ENCODE peak calls at places on chromosomes 1 and 21, in ten cellular contexts. One of them, this sample, is unnamed.

GRCh38 chr1:169484683-169485426 is 889 bp downstream of the SLC19A2 start:
- DNase-seq in AML-193: peak; percentile 27
- DNase-seq in activated CD8-positive, alpha-beta memory T cell treated with anti-CD3 and anti-CD28 coated beads for 1 hour: peak; percentile 11
- DNase-seq in kidney tubule cell: peak; percentile 58
- DNase-seq in NCI-H1092: peak; percentile 52
- DNase-seq in T-helper 22 cell: no peak
- DNase-seq in colonic mucosa: peak; percentile 61
- DNase-seq in endodermal cell: no peak
- DNase-seq in stimulated activated CD8-positive, alpha-beta memory T cell treated with anti-CD3 and anti-CD28 coated beads, Interleukin-15, amount 100 ng/mL, for 1 hour: no peak
- DNase-seq in foreskin fibroblast: peak; percentile 82
- DNase-seq in this sample: no peak

GRCh38 chr1:10380594-10381275 is 18.1 kb upstream of the PGD start:
- DNase-seq in kidney tubule cell: peak; percentile 73
- DNase-seq in NCI-H1092: no peak
- DNase-seq in colonic mucosa: no peak
- DNase-seq in T-helper 22 cell: no peak
- DNase-seq in endodermal cell: no peak
- DNase-seq in AML-193: no peak
- DNase-seq in foreskin fibroblast: peak; percentile 89
- DNase-seq in activated CD8-positive, alpha-beta memory T cell treated with anti-CD3 and anti-CD28 coated beads for 1 hour: no peak
- DNase-seq in stimulated activated CD8-positive, alpha-beta memory T cell treated with anti-CD3 and anti-CD28 coated beads, Interleukin-15, amount 100 ng/mL, for 1 hour: no peak
- DNase-seq in this sample: no peak

GRCh38 chr1:171902527-171902926 is 61.2 kb downstream of the DNM3 start:
- DNase-seq in endodermal cell: no peak
- DNase-seq in NCI-H1092: no peak
- DNase-seq in activated CD8-positive, alpha-beta memory T cell treated with anti-CD3 and anti-CD28 coated beads for 1 hour: no peak
- DNase-seq in AML-193: no peak
- DNase-seq in foreskin fibroblast: no peak
- DNase-seq in kidney tubule cell: no peak
- DNase-seq in colonic mucosa: no peak
- DNase-seq in T-helper 22 cell: no peak
- DNase-seq in stimulated activated CD8-positive, alpha-beta memory T cell treated with anti-CD3 and anti-CD28 coated beads, Interleukin-15, amount 100 ng/mL, for 1 hour: no peak
- DNase-seq in this sample: no peak

GRCh38 chr1:5746611-5747427 is 245.4 kb downstream of the NPHP4 start:
- DNase-seq in stimulated activated CD8-positive, alpha-beta memory T cell treated with anti-CD3 and anti-CD28 coated beads, Interleukin-15, amount 100 ng/mL, for 1 hour: no peak
- DNase-seq in AML-193: no peak
- DNase-seq in NCI-H1092: no peak
- DNase-seq in endodermal cell: peak; percentile 48
- DNase-seq in foreskin fibroblast: no peak
- DNase-seq in colonic mucosa: no peak
- DNase-seq in kidney tubule cell: no peak
- DNase-seq in T-helper 22 cell: no peak
- DNase-seq in activated CD8-positive, alpha-beta memory T cell treated with anti-CD3 and anti-CD28 coated beads for 1 hour: no peak
- DNase-seq in this sample: no peak

GRCh38 chr1:156583821-156584622 is 4.5 kb downstream of the TTC24 start:
- DNase-seq in activated CD8-positive, alpha-beta memory T cell treated with anti-CD3 and anti-CD28 coated beads for 1 hour: peak; percentile 60
- DNase-seq in NCI-H1092: peak; percentile 73
- DNase-seq in stimulated activated CD8-positive, alpha-beta memory T cell treated with anti-CD3 and anti-CD28 coated beads, Interleukin-15, amount 100 ng/mL, for 1 hour: peak; percentile 71
- DNase-seq in endodermal cell: peak; percentile 93
- DNase-seq in colonic mucosa: peak; percentile 84
- DNase-seq in AML-193: peak; percentile 79
- DNase-seq in T-helper 22 cell: peak; percentile 35
- DNase-seq in foreskin fibroblast: peak; percentile 90
- DNase-seq in kidney tubule cell: peak; percentile 80
- DNase-seq in this sample: peak; percentile 83

GRCh38 chr1:41461790-41462679 is 22.4 kb downstream of the EDN2 start:
- DNase-seq in AML-193: no peak
- DNase-seq in stimulated activated CD8-positive, alpha-beta memory T cell treated with anti-CD3 and anti-CD28 coated beads, Interleukin-15, amount 100 ng/mL, for 1 hour: no peak
- DNase-seq in kidney tubule cell: no peak
- DNase-seq in T-helper 22 cell: no peak
- DNase-seq in foreskin fibroblast: peak; percentile 15
- DNase-seq in colonic mucosa: peak; percentile 45
- DNase-seq in endodermal cell: no peak
- DNase-seq in activated CD8-positive, alpha-beta memory T cell treated with anti-CD3 and anti-CD28 coated beads for 1 hour: no peak
- DNase-seq in NCI-H1092: no peak
- DNase-seq in this sample: no peak

GRCh38 chr1:40078512-40079333 is 18.3 kb downstream of the PPT1 start:
- DNase-seq in kidney tubule cell: peak; percentile 70
- DNase-seq in NCI-H1092: peak; percentile 78
- DNase-seq in colonic mucosa: peak; percentile 64
- DNase-seq in foreskin fibroblast: peak; percentile 72
- DNase-seq in AML-193: peak; percentile 61
- DNase-seq in activated CD8-positive, alpha-beta memory T cell treated with anti-CD3 and anti-CD28 coated beads for 1 hour: no peak
- DNase-seq in T-helper 22 cell: no peak
- DNase-seq in endodermal cell: peak; percentile 90
- DNase-seq in stimulated activated CD8-positive, alpha-beta memory T cell treated with anti-CD3 and anti-CD28 coated beads, Interleukin-15, amount 100 ng/mL, for 1 hour: peak; percentile 31
- DNase-seq in this sample: peak; percentile 44

GRCh38 chr1:32981003-32981909 is 16.6 kb upstream of the RNF19B start:
- DNase-seq in activated CD8-positive, alpha-beta memory T cell treated with anti-CD3 and anti-CD28 coated beads for 1 hour: peak; percentile 28
- DNase-seq in endodermal cell: no peak
- DNase-seq in foreskin fibroblast: peak; percentile 69
- DNase-seq in stimulated activated CD8-positive, alpha-beta memory T cell treated with anti-CD3 and anti-CD28 coated beads, Interleukin-15, amount 100 ng/mL, for 1 hour: peak; percentile 27
- DNase-seq in T-helper 22 cell: peak; percentile 61
- DNase-seq in colonic mucosa: peak; percentile 77
- DNase-seq in NCI-H1092: no peak
- DNase-seq in kidney tubule cell: peak; percentile 99
- DNase-seq in AML-193: peak; percentile 97
- DNase-seq in this sample: peak; percentile 80

GRCh38 chr1:11059166-11059989 is 440 bp downstream of the SRM start:
- DNase-seq in T-helper 22 cell: no peak
- DNase-seq in endodermal cell: no peak
- DNase-seq in stimulated activated CD8-positive, alpha-beta memory T cell treated with anti-CD3 and anti-CD28 coated beads, Interleukin-15, amount 100 ng/mL, for 1 hour: no peak
- DNase-seq in NCI-H1092: peak; percentile 31
- DNase-seq in AML-193: no peak
- DNase-seq in kidney tubule cell: no peak
- DNase-seq in foreskin fibroblast: peak; percentile 36
- DNase-seq in activated CD8-positive, alpha-beta memory T cell treated with anti-CD3 and anti-CD28 coated beads for 1 hour: peak; percentile 11
- DNase-seq in colonic mucosa: no peak
- DNase-seq in this sample: no peak

GRCh38 chr1:30427545-30427944 is 295.8 kb downstream of the MATN1 start:
- DNase-seq in T-helper 22 cell: no peak
- DNase-seq in NCI-H1092: no peak
- DNase-seq in stimulated activated CD8-positive, alpha-beta memory T cell treated with anti-CD3 and anti-CD28 coated beads, Interleukin-15, amount 100 ng/mL, for 1 hour: no peak
- DNase-seq in endodermal cell: peak; percentile 53
- DNase-seq in kidney tubule cell: no peak
- DNase-seq in AML-193: no peak
- DNase-seq in colonic mucosa: no peak
- DNase-seq in foreskin fibroblast: no peak
- DNase-seq in activated CD8-positive, alpha-beta memory T cell treated with anti-CD3 and anti-CD28 coated beads for 1 hour: no peak
- DNase-seq in this sample: no peak

GRCh38 chr1:153566414-153567371 is 1.0 kb upstream of the S100A2 start:
- DNase-seq in AML-193: peak; percentile 80
- DNase-seq in activated CD8-positive, alpha-beta memory T cell treated with anti-CD3 and anti-CD28 coated beads for 1 hour: peak; percentile 78
- DNase-seq in kidney tubule cell: peak; percentile 99
- DNase-seq in colonic mucosa: peak; percentile 98
- DNase-seq in NCI-H1092: peak; percentile 15
- DNase-seq in endodermal cell: peak; percentile 96
- DNase-seq in T-helper 22 cell: peak; percentile 79
- DNase-seq in stimulated activated CD8-positive, alpha-beta memory T cell treated with anti-CD3 and anti-CD28 coated beads, Interleukin-15, amount 100 ng/mL, for 1 hour: peak; percentile 70
- DNase-seq in foreskin fibroblast: peak; percentile 100
- DNase-seq in this sample: no peak

GRCh38 chr1:221874285-221875003 is 132.6 kb upstream of the DUSP10 start:
- DNase-seq in kidney tubule cell: no peak
- DNase-seq in NCI-H1092: no peak
- DNase-seq in stimulated activated CD8-positive, alpha-beta memory T cell treated with anti-CD3 and anti-CD28 coated beads, Interleukin-15, amount 100 ng/mL, for 1 hour: no peak
- DNase-seq in colonic mucosa: no peak
- DNase-seq in AML-193: no peak
- DNase-seq in endodermal cell: peak; percentile 65
- DNase-seq in activated CD8-positive, alpha-beta memory T cell treated with anti-CD3 and anti-CD28 coated beads for 1 hour: no peak
- DNase-seq in foreskin fibroblast: peak; percentile 82
- DNase-seq in T-helper 22 cell: no peak
- DNase-seq in this sample: no peak

GRCh38 chr1:109928591-109929111 is 18.0 kb downstream of the CSF1 start:
- DNase-seq in activated CD8-positive, alpha-beta memory T cell treated with anti-CD3 and anti-CD28 coated beads for 1 hour: no peak
- DNase-seq in stimulated activated CD8-positive, alpha-beta memory T cell treated with anti-CD3 and anti-CD28 coated beads, Interleukin-15, amount 100 ng/mL, for 1 hour: no peak
- DNase-seq in T-helper 22 cell: no peak
- DNase-seq in kidney tubule cell: peak; percentile 79
- DNase-seq in NCI-H1092: no peak
- DNase-seq in colonic mucosa: peak; percentile 23
- DNase-seq in AML-193: no peak
- DNase-seq in foreskin fibroblast: peak; percentile 54
- DNase-seq in endodermal cell: peak; percentile 48
- DNase-seq in this sample: no peak

GRCh38 chr1:205965039-205965630 is 21.9 kb upstream of the SLC26A9 start:
- DNase-seq in foreskin fibroblast: no peak
- DNase-seq in endodermal cell: no peak
- DNase-seq in activated CD8-positive, alpha-beta memory T cell treated with anti-CD3 and anti-CD28 coated beads for 1 hour: no peak
- DNase-seq in T-helper 22 cell: no peak
- DNase-seq in AML-193: no peak
- DNase-seq in kidney tubule cell: no peak
- DNase-seq in NCI-H1092: peak; percentile 99
- DNase-seq in stimulated activated CD8-positive, alpha-beta memory T cell treated with anti-CD3 and anti-CD28 coated beads, Interleukin-15, amount 100 ng/mL, for 1 hour: no peak
- DNase-seq in colonic mucosa: no peak
- DNase-seq in this sample: no peak

GRCh38 chr1:21174638-21175323 is 1.9 kb downstream of the EIF4G3 start:
- DNase-seq in foreskin fibroblast: peak; percentile 73
- DNase-seq in NCI-H1092: no peak
- DNase-seq in T-helper 22 cell: no peak
- DNase-seq in endodermal cell: no peak
- DNase-seq in colonic mucosa: no peak
- DNase-seq in stimulated activated CD8-positive, alpha-beta memory T cell treated with anti-CD3 and anti-CD28 coated beads, Interleukin-15, amount 100 ng/mL, for 1 hour: no peak
- DNase-seq in AML-193: no peak
- DNase-seq in activated CD8-positive, alpha-beta memory T cell treated with anti-CD3 and anti-CD28 coated beads for 1 hour: no peak
- DNase-seq in kidney tubule cell: peak; percentile 25
- DNase-seq in this sample: no peak

GRCh38 chr1:51241119-51241518 is 5.0 kb downstream of the RNF11 start:
- DNase-seq in AML-193: no peak
- DNase-seq in activated CD8-positive, alpha-beta memory T cell treated with anti-CD3 and anti-CD28 coated beads for 1 hour: no peak
- DNase-seq in NCI-H1092: no peak
- DNase-seq in colonic mucosa: no peak
- DNase-seq in endodermal cell: peak; percentile 20
- DNase-seq in stimulated activated CD8-positive, alpha-beta memory T cell treated with anti-CD3 and anti-CD28 coated beads, Interleukin-15, amount 100 ng/mL, for 1 hour: no peak
- DNase-seq in T-helper 22 cell: no peak
- DNase-seq in kidney tubule cell: no peak
- DNase-seq in foreskin fibroblast: no peak
- DNase-seq in this sample: no peak

GRCh38 chr1:233707153-233707905 is 93.4 kb downstream of the KCNK1 start:
- DNase-seq in activated CD8-positive, alpha-beta memory T cell treated with anti-CD3 and anti-CD28 coated beads for 1 hour: no peak
- DNase-seq in AML-193: no peak
- DNase-seq in endodermal cell: no peak
- DNase-seq in foreskin fibroblast: peak; percentile 22
- DNase-seq in T-helper 22 cell: no peak
- DNase-seq in colonic mucosa: peak; percentile 30
- DNase-seq in kidney tubule cell: peak; percentile 64
- DNase-seq in stimulated activated CD8-positive, alpha-beta memory T cell treated with anti-CD3 and anti-CD28 coated beads, Interleukin-15, amount 100 ng/mL, for 1 hour: no peak
- DNase-seq in NCI-H1092: no peak
- DNase-seq in this sample: no peak

GRCh38 chr1:54081306-54082270 is 28.2 kb downstream of the TCEANC2 start:
- DNase-seq in T-helper 22 cell: peak; percentile 2
- DNase-seq in NCI-H1092: peak; percentile 5
- DNase-seq in endodermal cell: peak; percentile 97
- DNase-seq in activated CD8-positive, alpha-beta memory T cell treated with anti-CD3 and anti-CD28 coated beads for 1 hour: peak; percentile 11
- DNase-seq in stimulated activated CD8-positive, alpha-beta memory T cell treated with anti-CD3 and anti-CD28 coated beads, Interleukin-15, amount 100 ng/mL, for 1 hour: peak; percentile 28
- DNase-seq in AML-193: peak; percentile 61
- DNase-seq in kidney tubule cell: peak; percentile 73
- DNase-seq in foreskin fibroblast: peak; percentile 76
- DNase-seq in colonic mucosa: peak; percentile 89
- DNase-seq in this sample: peak; percentile 52

GRCh38 chr1:53046930-53047329 is 15.1 kb upstream of the PODN start:
- DNase-seq in NCI-H1092: no peak
- DNase-seq in colonic mucosa: no peak
- DNase-seq in stimulated activated CD8-positive, alpha-beta memory T cell treated with anti-CD3 and anti-CD28 coated beads, Interleukin-15, amount 100 ng/mL, for 1 hour: no peak
- DNase-seq in foreskin fibroblast: peak; percentile 30
- DNase-seq in endodermal cell: peak; percentile 62
- DNase-seq in AML-193: no peak
- DNase-seq in activated CD8-positive, alpha-beta memory T cell treated with anti-CD3 and anti-CD28 coated beads for 1 hour: no peak
- DNase-seq in T-helper 22 cell: no peak
- DNase-seq in kidney tubule cell: peak; percentile 58
- DNase-seq in this sample: no peak

GRCh38 chr21:38384675-38385074 is 113.6 kb downstream of the ERG start:
- DNase-seq in activated CD8-positive, alpha-beta memory T cell treated with anti-CD3 and anti-CD28 coated beads for 1 hour: no peak
- DNase-seq in colonic mucosa: no peak
- DNase-seq in NCI-H1092: no peak
- DNase-seq in foreskin fibroblast: no peak
- DNase-seq in endodermal cell: no peak
- DNase-seq in AML-193: peak; percentile 83
- DNase-seq in T-helper 22 cell: no peak
- DNase-seq in stimulated activated CD8-positive, alpha-beta memory T cell treated with anti-CD3 and anti-CD28 coated beads, Interleukin-15, amount 100 ng/mL, for 1 hour: no peak
- DNase-seq in kidney tubule cell: no peak
- DNase-seq in this sample: no peak

GRCh38 chr1:23217421-23218115 is at the start of gene HTR1D:
- DNase-seq in kidney tubule cell: no peak
- DNase-seq in AML-193: no peak
- DNase-seq in stimulated activated CD8-positive, alpha-beta memory T cell treated with anti-CD3 and anti-CD28 coated beads, Interleukin-15, amount 100 ng/mL, for 1 hour: no peak
- DNase-seq in colonic mucosa: no peak
- DNase-seq in foreskin fibroblast: no peak
- DNase-seq in activated CD8-positive, alpha-beta memory T cell treated with anti-CD3 and anti-CD28 coated beads for 1 hour: no peak
- DNase-seq in NCI-H1092: no peak
- DNase-seq in T-helper 22 cell: no peak
- DNase-seq in endodermal cell: peak; percentile 86
- DNase-seq in this sample: no peak